ENCODE peak calls at places on chromosomes 3 and 15, in four cellular contexts. One of them, this sample, is unnamed.

GRCh38 chr3:18512007-18512406 is 86.9 kb upstream of the SATB1 start:
- DNase-seq in HepG2: no peak
- DNase-seq in endothelial cell of umbilical vein: no peak
- DNase-seq in K562: no peak
- DNase-seq in this sample: no peak

GRCh38 chr3:18556503-18556902 is 131.4 kb upstream of the SATB1 start:
- DNase-seq in endothelial cell of umbilical vein: no peak
- DNase-seq in K562: no peak
- DNase-seq in HepG2: no peak
- DNase-seq in this sample: no peak

GRCh38 chr3:112627419-112627818 is 13.5 kb downstream of the CCDC80 start:
- DNase-seq in K562: no peak
- DNase-seq in HepG2: no peak
- DNase-seq in endothelial cell of umbilical vein: no peak
- DNase-seq in this sample: no peak

GRCh38 chr3:126389792-126390142 is 4.9 kb upstream of the CFAP100 start:
- DNase-seq in endothelial cell of umbilical vein: no peak
- DNase-seq in HepG2: no peak
- DNase-seq in K562: no peak
- DNase-seq in this sample: no peak

GRCh38 chr15:74320358-74321247 is 46.8 kb downstream of the CYP11A1 start:
- DNase-seq in HepG2: peak; percentile 43
- DNase-seq in endothelial cell of umbilical vein: peak; percentile 37
- DNase-seq in K562: peak; percentile 73
- DNase-seq in this sample: no peak

GRCh38 chr15:69751575-69751974 is 299.0 kb downstream of the RPLP1 start:
- DNase-seq in endothelial cell of umbilical vein: no peak
- DNase-seq in HepG2: no peak
- DNase-seq in K562: no peak
- DNase-seq in this sample: no peak

GRCh38 chr15:87021771-87022170 is 942.1 kb downstream of the AGBL1 start:
- DNase-seq in K562: no peak
- DNase-seq in endothelial cell of umbilical vein: no peak
- DNase-seq in HepG2: no peak
- DNase-seq in this sample: no peak

GRCh38 chr15:65344909-65345275 is 32.9 kb downstream of the IGDCC3 start:
- DNase-seq in K562: no peak
- DNase-seq in HepG2: no peak
- DNase-seq in endothelial cell of umbilical vein: no peak
- DNase-seq in this sample: no peak

GRCh38 chr3:143998266-143998665 is 26.6 kb downstream of the DIPK2A start:
- DNase-seq in K562: no peak
- DNase-seq in HepG2: no peak
- DNase-seq in endothelial cell of umbilical vein: no peak
- DNase-seq in this sample: no peak

GRCh38 chr3:141335531-141336042 is 32.7 kb upstream of the ZBTB38 start:
- DNase-seq in K562: no peak
- DNase-seq in endothelial cell of umbilical vein: no peak
- DNase-seq in HepG2: no peak
- DNase-seq in this sample: no peak
- H2AFZ ChIP-seq in K562: peak overlapping the region; percentile 32
- H2AFZ ChIP-seq in endothelial cell of umbilical vein: no peak overlapping the region
- H2AFZ ChIP-seq in HepG2: no peak overlapping the region
- H2AFZ ChIP-seq in this sample: no peak overlapping the region

DNA sequence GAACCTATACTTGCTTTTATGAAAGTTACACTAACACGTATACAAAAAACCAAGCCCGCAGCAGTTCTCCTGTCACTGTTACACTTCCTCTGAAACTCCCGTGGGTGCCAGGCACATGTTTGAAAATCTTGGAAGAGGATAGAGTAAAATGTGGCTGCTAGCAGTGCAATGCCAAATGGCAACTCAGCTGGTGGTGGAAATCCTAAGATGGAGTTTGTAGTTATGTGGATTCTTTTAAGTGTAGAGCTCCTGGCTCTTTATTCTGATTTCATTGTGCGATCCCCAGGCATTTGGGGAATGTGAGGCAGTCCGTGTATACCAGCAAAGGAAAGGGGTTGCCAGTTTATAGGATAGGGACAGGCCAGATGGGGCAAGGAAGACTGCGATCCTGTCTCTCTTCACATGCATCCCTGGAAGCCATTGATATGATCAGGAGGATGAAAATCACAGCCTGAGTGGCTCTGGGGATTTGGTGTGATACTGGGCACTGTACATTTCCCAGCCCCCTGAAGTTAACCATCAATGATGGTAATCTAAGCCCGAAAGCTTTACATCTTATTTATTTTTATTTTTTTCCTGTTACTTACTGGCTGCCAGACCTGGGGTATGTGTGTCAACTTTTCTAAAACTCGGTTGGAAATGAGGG is 1.1 kb downstream of the STAC start:
- DNase-seq in K562: no peak
- DNase-seq in endothelial cell of umbilical vein: no peak
- DNase-seq in HepG2: no peak
- DNase-seq in this sample: no peak
- TF ChIP-seq JUN in K562: no peak
- TF ChIP-seq JUN in endothelial cell of umbilical vein: no peak
- TF ChIP-seq JUN in HepG2: no peak
- TF ChIP-seq JUN in this sample: no peak

GRCh38 chr3:173913397-173913796 is 515.9 kb downstream of the NLGN1 start:
- DNase-seq in K562: no peak
- DNase-seq in HepG2: no peak
- DNase-seq in endothelial cell of umbilical vein: peak; percentile 63
- DNase-seq in this sample: no peak
- H2AFZ ChIP-seq in K562: no peak overlapping the region
- H2AFZ ChIP-seq in HepG2: no peak overlapping the region
- H2AFZ ChIP-seq in endothelial cell of umbilical vein: no peak overlapping the region
- H2AFZ ChIP-seq in this sample: no peak overlapping the region

DNA sequence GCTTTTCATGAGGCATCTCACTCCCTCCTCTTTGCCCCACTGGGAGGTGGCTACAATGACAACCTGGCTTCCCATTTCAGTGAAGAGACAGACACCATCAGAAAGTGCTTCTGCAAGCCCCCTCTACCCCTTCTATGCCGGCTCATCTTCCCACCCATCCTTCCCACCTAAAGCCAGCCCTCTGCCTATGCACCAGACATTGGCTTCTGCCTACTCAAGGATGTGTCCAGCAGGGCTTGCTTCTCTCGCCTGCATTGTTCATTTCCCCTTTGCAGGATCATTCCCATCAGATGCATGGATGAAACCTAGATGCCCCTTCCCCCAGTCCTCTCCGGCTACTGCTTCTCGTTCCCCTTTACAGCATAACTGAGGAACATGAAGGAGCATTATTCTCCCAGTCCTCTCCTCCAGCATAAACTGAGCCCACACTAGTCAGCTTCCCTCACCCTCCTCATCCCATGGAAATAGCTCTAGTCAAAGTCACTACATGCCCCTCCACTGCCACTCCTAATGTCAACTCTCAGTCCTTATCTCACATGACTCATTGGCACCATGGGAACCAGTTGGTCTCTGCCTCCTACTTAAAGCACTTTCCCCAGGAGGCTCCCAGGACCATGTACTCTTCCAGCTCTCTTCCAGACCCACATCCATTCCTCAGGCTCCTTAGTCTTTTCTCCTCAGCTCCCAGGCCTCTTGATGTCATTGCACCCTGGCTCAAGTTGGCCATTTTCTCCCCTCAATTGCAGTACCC is 47.9 kb downstream of the TM2D3 start:
- DNase-seq in endothelial cell of umbilical vein: no peak
- DNase-seq in HepG2: no peak
- DNase-seq in K562: no peak
- DNase-seq in this sample: no peak
- TF ChIP-seq JUN in endothelial cell of umbilical vein: no peak
- TF ChIP-seq JUN in HepG2: no peak
- TF ChIP-seq JUN in K562: no peak
- TF ChIP-seq JUN in this sample: no peak

GRCh38 chr3:48560648-48561018 is 2.9 kb downstream of the UCN2 start:
- DNase-seq in K562: no peak
- DNase-seq in endothelial cell of umbilical vein: no peak
- DNase-seq in HepG2: no peak
- DNase-seq in this sample: no peak
- H2AFZ ChIP-seq in K562: peak overlapping the region; percentile 70
- H2AFZ ChIP-seq in endothelial cell of umbilical vein: peak overlapping the region; percentile 77
- H2AFZ ChIP-seq in HepG2: no peak overlapping the region
- H2AFZ ChIP-seq in this sample: no peak overlapping the region